ENCODE peak calls at places on chromosome 1, in four cellular contexts. T is suprapubic skin, Q is tibial nerve, P is ovary. E is an unnamed sample.

GRCh38 chr1:156490401-156491032 is 10.1 kb downstream of the MEF2D start:
- DNase-seq in T (no peak), Q (no peak), P (peak; percentile 65), E (no peak)

GRCh38 chr1:43509740-43510375 is 20.8 kb upstream of the PTPRF start:
- DNase-seq in T (no peak), Q (no peak), P (no peak), E (no peak)

GRCh38 chr1:147515046-147515869 is 26.0 kb upstream of the BCL9 start:
- DNase-seq in T (no peak), Q (no peak), P (no peak), E (no peak)

GRCh38 chr1:210586785-210587184 is 258.1 kb downstream of the HHAT start:
- DNase-seq in T (no peak), Q (no peak), P (no peak), E (no peak)

GRCh38 chr1:76336951-76337371 is 262.4 kb downstream of the ST6GALNAC3 start:
- DNase-seq in T (no peak), Q (peak; percentile 49), P (peak; percentile 80), E (peak; percentile 67)

GRCh38 chr1:7135463-7135862 is 350.2 kb downstream of the CAMTA1 start:
- DNase-seq in T (no peak), Q (no peak), P (no peak), E (no peak)

GRCh38 chr1:74570797-74571492 is 58.5 kb upstream of the LRRC53 start:
- DNase-seq in T (no peak), Q (no peak), P (no peak), E (no peak)

GRCh38 chr1:241387216-241387615 is 30.2 kb upstream of the RGS7 start:
- DNase-seq in T (no peak), Q (no peak), P (no peak), E (no peak)

GRCh38 chr1:198212675-198213074 is 55.9 kb downstream of the NEK7 start:
- DNase-seq in T (no peak), Q (no peak), P (no peak), E (no peak)

GRCh38 chr1:150537732-150538684 is 11.2 kb upstream of the ADAMTSL4 start:
- DNase-seq in T (no peak), Q (no peak), P (no peak), E (peak; percentile 76)

GRCh38 chr1:1777510-1777909 is 760 bp downstream of the NADK start:
- DNase-seq in T (no peak), Q (peak; percentile 32), P (peak; percentile 65), E (peak; percentile 81)

GRCh38 chr1:198620951-198621824 is 17.7 kb upstream of the PTPRC start:
- DNase-seq in T (no peak), Q (no peak), P (no peak), E (no peak)

GRCh38 chr1:158035976-158036583 is 42.6 kb downstream of the KIRREL1 start:
- DNase-seq in T (no peak), Q (no peak), P (peak; percentile 49), E (no peak)

GRCh38 chr1:43660355-43660754 is 10.4 kb downstream of the KDM4A start:
- DNase-seq in T (no peak), Q (no peak), P (no peak), E (no peak)

GRCh38 chr1:44084998-44085675 is 33.5 kb upstream of the KLF17 start:
- DNase-seq in T (no peak), Q (no peak), P (no peak), E (no peak)

GRCh38 chr1:118084400-118084799 is 100.6 kb downstream of the SPAG17 start:
- DNase-seq in T (no peak), Q (no peak), P (no peak), E (no peak)

GRCh38 chr1:150072959-150073358 is 5.4 kb downstream of the VPS45 start:
- DNase-seq in T (no peak), Q (no peak), P (no peak), E (no peak)

GRCh38 chr1:42114229-42114628 is 39.0 kb upstream of the GUCA2B start:
- DNase-seq in T (no peak), Q (no peak), P (no peak), E (no peak)

GRCh38 chr1:216140650-216141547 is 282.3 kb downstream of the USH2A start:
- DNase-seq in T (no peak), Q (no peak), P (no peak), E (no peak)

GRCh38 chr1:204493145-204493881 is 1.3 kb downstream of the PIK3C2B start:
- DNase-seq in T (peak; percentile 93), Q (no peak), P (peak; percentile 39), E (peak; percentile 87)

GRCh38 chr1:231351816-231352215 is 13.7 kb downstream of the SPRTN start:
- DNase-seq in T (no peak), Q (no peak), P (no peak), E (no peak)

GRCh38 chr1:64392109-64392508 is 77.8 kb upstream of the CACHD1 start:
- DNase-seq in T (no peak), Q (no peak), P (no peak), E (no peak)

GRCh38 chr1:41425369-41425768 is 59.1 kb downstream of the EDN2 start:
- DNase-seq in T (no peak), Q (no peak), P (no peak), E (no peak)

GRCh38 chr1:63797056-63797726 is 23.4 kb downstream of the ROR1 start:
- DNase-seq in T (no peak), Q (no peak), P (no peak), E (no peak)

GRCh38 chr1:16022393-16022792 is 557 bp downstream of the CLCNKA start:
- DNase-seq in T (no peak), Q (no peak), P (no peak), E (no peak)

GRCh38 chr1:16023050-16023653 is 1.3 kb downstream of the CLCNKA start:
- DNase-seq in T (no peak), Q (no peak), P (no peak), E (no peak)

GRCh38 chr1:16029288-16029687 is 7.5 kb downstream of the CLCNKA start:
- DNase-seq in T (no peak), Q (no peak), P (no peak), E (no peak)

GRCh38 chr1:16028237-16029002 is 6.6 kb downstream of the CLCNKA start:
- DNase-seq in T (no peak), Q (no peak), P (no peak), E (no peak)

DNA sequence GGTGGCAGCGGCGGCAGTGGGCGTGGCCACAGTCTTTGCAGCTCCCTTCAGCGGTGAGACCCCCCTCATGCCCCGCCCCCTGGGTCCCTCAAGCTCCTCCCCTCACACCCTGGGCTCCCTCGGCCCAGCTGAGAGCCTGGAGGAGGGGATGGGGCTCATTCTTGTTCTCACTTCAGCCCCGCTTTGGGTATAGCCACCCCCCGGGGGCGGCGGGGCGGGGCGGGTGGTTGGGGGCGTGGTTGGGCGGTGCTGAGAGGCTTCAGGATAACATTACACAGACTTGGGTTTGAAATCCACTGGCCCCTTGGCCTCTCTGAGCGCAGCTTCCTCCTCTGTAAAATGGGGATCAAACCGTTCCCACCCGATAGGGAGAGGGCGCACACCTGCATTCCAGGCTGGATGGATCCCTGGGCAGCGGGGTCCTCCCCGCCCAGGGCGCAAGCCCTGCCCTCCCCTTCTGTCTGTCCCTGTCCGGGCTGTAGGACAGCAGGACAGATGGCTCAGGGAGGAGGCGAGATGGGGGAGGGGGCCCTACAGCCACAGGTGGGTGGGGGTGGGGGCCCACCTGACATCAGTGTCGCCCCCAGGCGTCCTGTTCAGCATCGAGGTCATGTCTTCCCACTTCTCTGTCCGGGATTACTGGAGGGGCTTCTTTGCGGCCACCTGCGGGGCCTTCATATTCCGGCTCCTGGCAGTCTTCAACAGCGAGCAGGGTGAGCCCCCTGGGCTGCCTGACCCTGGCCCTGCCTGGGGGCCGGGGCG is 5.1 kb downstream of the CLCNKA start:
- DNase-seq in T (no peak), Q (no peak), P (peak; percentile 67), E (no peak)
- H3K27ac ChIP-seq in T (no peak overlapping the region), Q (no peak overlapping the region), P (no peak overlapping the region), E (peak overlapping the region; percentile 65)

GRCh38 chr1:203318229-203318517 is 12.9 kb downstream of the BTG2 start:
- DNase-seq in T (no peak), Q (no peak), P (no peak), E (no peak)

GRCh38 chr1:203317429-203318228 is 12.3 kb downstream of the BTG2 start:
- DNase-seq in T (no peak), Q (no peak), P (no peak), E (peak; percentile 30)

GRCh38 chr1:203321273-203322052 is 16.1 kb downstream of the BTG2 start:
- DNase-seq in T (no peak), Q (no peak), P (no peak), E (peak; percentile 56)

GRCh38 chr1:203320546-203321272 is 15.4 kb downstream of the BTG2 start:
- DNase-seq in T (no peak), Q (no peak), P (peak; percentile 68), E (peak; percentile 78)

GRCh38 chr1:203316626-203317093 is 11.3 kb downstream of the BTG2 start:
- DNase-seq in T (no peak), Q (no peak), P (peak; percentile 55), E (peak; percentile 54)
- H3K4me1 ChIP-seq in T (peaks cover 38% of the 10 kb centered on the region), Q (no peaks in the 10 kb centered on the region), P (peaks cover 25% of the 10 kb centered on the region), E (no peaks in the 10 kb centered on the region)

DNA sequence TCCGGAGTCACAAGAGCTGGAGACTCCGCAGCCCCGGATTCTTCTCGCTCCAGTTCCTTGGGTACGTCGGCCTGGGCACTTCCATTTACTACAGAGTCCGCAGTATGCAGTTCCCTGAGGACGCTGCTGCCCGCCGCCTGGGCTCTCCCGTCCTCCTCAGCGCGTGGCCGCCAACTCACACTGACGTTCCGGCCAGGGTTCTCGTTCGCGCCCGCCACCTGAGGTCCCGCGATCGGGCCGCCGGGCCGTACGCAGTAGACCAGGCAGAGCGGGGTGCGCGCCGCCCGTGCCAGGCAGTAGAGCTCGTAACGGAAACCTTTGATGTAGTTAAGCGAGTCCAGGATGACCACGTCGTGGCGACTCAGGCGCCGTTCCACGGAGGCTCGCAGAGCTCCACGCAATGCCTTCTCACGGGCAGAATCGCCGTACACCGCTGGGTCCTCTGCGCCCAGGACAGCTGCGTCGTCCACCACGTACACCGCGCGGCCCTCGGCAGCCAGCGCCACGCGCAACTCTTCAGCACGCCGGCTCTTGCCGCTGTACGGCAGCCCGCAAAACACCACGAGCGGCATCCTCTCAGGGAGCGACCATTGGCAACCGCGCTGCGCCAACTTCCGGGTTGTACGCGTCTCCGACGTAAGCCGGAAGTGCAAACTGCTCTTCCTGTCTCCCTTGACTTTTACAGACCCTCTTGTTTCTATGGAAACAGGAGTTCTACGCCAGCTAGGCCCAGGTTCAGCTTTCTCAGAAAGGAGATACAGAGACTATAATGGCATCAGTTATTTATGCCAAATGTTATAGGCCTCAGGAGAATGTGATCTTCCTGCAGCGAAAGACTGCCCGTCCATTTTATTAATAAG is at the start of gene KTI12:
- DNase-seq in T (peak; percentile 92), Q (peak; percentile 66), P (peak; percentile 88), E (peak; percentile 94)
- TF ChIP-seq EP300 in T (no peak), Q (peak; percentile 88), P (no peak), E (no peak)

DNA sequence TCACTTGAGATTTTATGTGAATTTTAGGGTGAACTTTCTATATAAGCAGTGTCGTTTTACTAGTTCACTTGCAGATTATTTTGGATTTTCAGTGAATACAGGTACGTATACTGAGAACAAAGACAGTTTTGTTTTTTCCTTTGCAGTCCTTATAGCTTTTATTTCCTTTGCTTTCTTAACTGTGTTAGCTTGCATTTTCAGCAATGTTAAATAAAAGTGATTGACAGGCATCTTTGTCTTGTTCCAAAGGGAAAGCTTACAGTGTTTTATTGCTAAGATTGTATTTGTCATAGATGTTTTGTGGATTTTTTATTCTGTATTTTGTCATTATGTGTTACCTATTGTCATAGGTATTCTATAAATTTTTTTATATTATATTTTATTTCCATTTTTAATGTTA is 53.3 kb upstream of the FASLG start:
- DNase-seq in T (no peak), Q (no peak), P (no peak), E (no peak)
- H3K27ac ChIP-seq in T (no peak overlapping the region), Q (no peak overlapping the region), P (no peak overlapping the region), E (no peak overlapping the region)

GRCh38 chr1:235329139-235329808 is 904 bp downstream of the GGPS1 start:
- DNase-seq in T (no peak), Q (no peak), P (no peak), E (peak; percentile 72)
- H3K4me1 ChIP-seq in T (peaks cover 57% of the 10 kb centered on the region), Q (no peaks in the 10 kb centered on the region), P (peaks cover 6% of the 10 kb centered on the region), E (peaks cover 58% of the 10 kb centered on the region)